ENCODE peak calls at places on chromosomes 6 and 20, in seven cellular contexts. W is A549, J is HepG2, D is GM12878, L is K562, C is SK-N-SH, H is H1. Q is an unnamed sample.

GRCh38 chr6:150636808-150637207 is 37.1 kb downstream of the PLEKHG1 start:
- DNase-seq in W (no peak), J (no peak), D (peak; percentile 62), L (no peak), C (no peak), H (no peak), Q (no peak)

GRCh38 chr20:45367126-45367525 is 4.2 kb downstream of the SYS1 start:
- DNase-seq in W (no peak), J (no peak), D (no peak), L (no peak), C (no peak), H (no peak), Q (no peak)

GRCh38 chr6:71205336-71205956 is 83.2 kb upstream of the OGFRL1 start:
- DNase-seq in W (no peak), J (no peak), D (no peak), L (no peak), C (no peak), H (no peak), Q (peak; percentile 51)

GRCh38 chr20:32404017-32404416 is 45.9 kb downstream of the ASXL1 start:
- DNase-seq in W (no peak), J (no peak), D (no peak), L (no peak), C (no peak), H (no peak), Q (no peak)

GRCh38 chr20:35702051-35702823 is 3.0 kb downstream of the ROMO1 start:
- DNase-seq in W (no peak), J (no peak), D (no peak), L (no peak), C (no peak), H (no peak), Q (peak; percentile 79)

GRCh38 chr6:158160932-158161539 is 7.0 kb downstream of the SERAC1 start:
- DNase-seq in W (no peak), J (no peak), D (no peak), L (no peak), C (no peak), H (no peak), Q (peak; percentile 73)

GRCh38 chr20:5863040-5863811 is 87.1 kb downstream of the TRMT6 start:
- DNase-seq in W (no peak), J (no peak), D (no peak), L (no peak), C (no peak), H (no peak), Q (peak; percentile 72)

GRCh38 chr20:53282217-53282955 is 310.2 kb downstream of the TSHZ2 start:
- DNase-seq in W (no peak), J (no peak), D (no peak), L (no peak), C (no peak), H (no peak), Q (no peak)

GRCh38 chr6:30350519-30350918 is 5.6 kb downstream of the RPP21 start:
- DNase-seq in W (no peak), J (no peak), D (no peak), L (no peak), C (no peak), H (no peak), Q (no peak)

GRCh38 chr6:163797313-163797712 is 382.8 kb downstream of the QKI start:
- DNase-seq in W (no peak), J (no peak), D (no peak), L (no peak), C (no peak), H (no peak), Q (no peak)
- TF ChIP-seq RFX5 in W (no peak), J (no peak), D (no peak), L (no peak), C (no peak), H (no peak), Q (no peak)

DNA sequence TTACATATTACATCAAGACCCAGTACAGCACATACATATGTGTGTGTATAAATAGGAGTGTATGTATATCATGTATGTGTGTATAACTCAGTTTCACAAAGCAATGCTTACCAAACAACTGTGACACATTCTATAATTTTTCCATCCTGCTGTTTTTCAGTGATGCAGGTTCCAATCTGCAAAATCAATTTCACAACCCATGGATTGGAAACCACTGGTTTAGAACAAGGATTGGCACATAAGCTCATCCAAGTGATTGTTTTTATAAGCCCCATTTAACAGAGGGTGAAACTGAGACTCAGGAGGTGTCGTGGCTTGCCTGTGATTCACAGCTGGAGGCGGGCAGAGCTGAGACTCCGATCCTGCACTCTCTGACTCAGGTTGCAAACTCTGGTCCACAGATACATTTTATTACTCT is 158.2 kb downstream of the ZMYND8 start:
- DNase-seq in W (no peak), J (no peak), D (peak; percentile 27), L (no peak), C (no peak), H (no peak), Q (peak; percentile 34)
- TF ChIP-seq RFX5 in W (no peak), J (no peak), D (no peak), L (no peak), C (no peak), H (no peak), Q (no peak)

DNA sequence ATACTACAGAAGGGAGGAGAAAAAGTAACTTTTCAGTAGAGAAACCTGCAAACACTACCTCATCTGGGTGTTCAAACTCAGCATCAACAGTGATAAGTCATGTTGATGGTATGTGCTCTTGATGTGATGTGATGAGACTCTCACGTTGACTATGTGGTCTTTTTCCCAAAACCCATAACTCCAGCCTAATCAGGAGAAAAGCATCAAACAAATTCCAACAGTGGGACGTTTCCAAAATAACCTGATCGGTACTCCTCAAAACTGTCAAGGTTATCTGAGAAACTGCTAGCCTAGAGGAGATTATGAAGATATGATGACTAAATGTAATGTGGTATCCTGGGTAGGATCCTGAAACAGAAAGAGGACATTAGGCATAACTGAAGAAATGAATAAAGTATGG is 41.9 kb upstream of the TAB2 start:
- DNase-seq in W (no peak), J (no peak), D (no peak), L (no peak), C (no peak), H (no peak), Q (no peak)
- TF ChIP-seq RFX5 in W (no peak), J (no peak), D (no peak), L (no peak), C (no peak), H (no peak), Q (no peak)

DNA sequence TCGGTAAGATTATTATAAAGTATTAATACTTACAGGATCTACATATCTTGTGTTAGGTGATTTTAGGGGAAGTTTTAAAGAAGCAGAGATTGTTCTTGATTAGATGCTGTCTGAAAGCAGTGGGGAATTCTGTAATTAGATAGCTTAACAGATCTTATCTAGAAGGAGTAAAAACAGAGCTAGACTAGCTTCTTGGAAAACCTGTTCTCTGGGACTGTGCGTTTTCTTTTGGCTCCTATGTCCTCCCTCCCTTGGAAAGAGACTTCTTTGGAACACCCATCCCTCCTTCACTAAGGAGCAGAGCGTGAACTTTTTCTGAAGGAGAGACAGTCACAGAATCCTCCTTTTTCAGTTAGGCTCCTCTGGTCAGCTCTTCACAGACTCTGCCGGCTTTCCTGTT is 83.5 kb upstream of the ZNF184 start:
- DNase-seq in W (no peak), J (no peak), D (no peak), L (no peak), C (no peak), H (no peak), Q (no peak)
- TF ChIP-seq RFX5 in W (no peak), J (no peak), D (no peak), L (no peak), C (no peak), H (no peak), Q (no peak)

GRCh38 chr20:21437248-21437647 is 39.9 kb upstream of the NKX2-4 start:
- DNase-seq in W (no peak), J (no peak), D (no peak), L (no peak), C (no peak), H (no peak), Q (no peak)

GRCh38 chr20:21433329-21433890 is 36.1 kb upstream of the NKX2-4 start:
- DNase-seq in W (no peak), J (no peak), D (no peak), L (no peak), C (no peak), H (no peak), Q (peak; percentile 31)

GRCh38 chr20:21436186-21436585 is 38.9 kb upstream of the NKX2-4 start:
- DNase-seq in W (peak; percentile 25), J (peak; percentile 13), D (no peak), L (no peak), C (no peak), H (no peak), Q (peak; percentile 72)

GRCh38 chr20:21437816-21438215 is 40.5 kb upstream of the NKX2-4 start:
- DNase-seq in W (no peak), J (no peak), D (no peak), L (no peak), C (no peak), H (no peak), Q (no peak)

DNA sequence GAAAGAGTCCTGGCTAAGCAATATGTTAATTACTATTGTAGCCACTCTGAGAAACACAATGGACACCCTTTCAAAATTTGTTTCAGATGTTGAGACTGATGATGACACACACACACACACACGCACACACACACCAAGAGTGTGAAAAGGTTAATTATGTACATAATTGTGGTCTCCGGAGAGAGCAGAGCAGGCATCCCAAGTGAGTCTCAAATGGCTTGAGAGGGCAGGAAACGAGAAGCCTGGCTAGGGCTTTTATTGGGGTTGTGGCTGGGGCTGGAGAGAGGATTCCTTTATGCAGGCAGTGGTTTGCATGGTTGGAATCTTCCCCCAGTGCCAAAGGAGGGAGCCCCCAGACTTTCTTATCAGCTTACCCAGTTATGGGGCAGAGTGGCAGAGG is 38.2 kb upstream of the NKX2-4 start:
- DNase-seq in W (no peak), J (no peak), D (no peak), L (no peak), C (no peak), H (no peak), Q (no peak)
- TF ChIP-seq RFX5 in W (no peak), J (no peak), D (no peak), L (no peak), C (no peak), H (no peak), Q (no peak)

DNA sequence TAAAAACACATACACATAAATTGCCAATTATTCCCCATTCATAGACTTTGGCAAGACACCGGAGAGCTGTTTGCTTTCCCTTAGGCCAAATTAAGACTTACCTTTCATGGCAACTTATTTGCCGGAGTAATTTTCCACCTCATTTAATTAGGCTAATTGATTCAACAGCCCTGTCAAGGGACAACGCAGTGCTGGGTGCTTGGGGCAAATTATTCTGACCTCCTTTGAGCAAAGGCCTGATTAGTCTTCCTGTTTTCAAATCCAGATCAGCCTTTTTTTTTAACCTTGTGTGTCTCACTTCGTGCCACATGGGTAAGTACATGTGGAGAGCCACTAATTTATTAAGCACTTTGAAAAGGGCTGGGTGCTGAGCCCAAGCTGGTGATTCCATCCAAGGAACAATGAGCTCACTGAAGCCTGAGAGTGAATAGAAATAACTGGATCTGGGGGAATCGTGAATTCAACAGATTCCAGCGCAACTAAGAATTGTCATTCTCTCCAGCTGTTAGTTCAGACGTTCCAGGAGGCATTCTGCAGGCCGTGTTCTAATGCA is 229.3 kb downstream of the CLIC5 start:
- DNase-seq in W (no peak), J (no peak), D (no peak), L (no peak), C (no peak), H (no peak), Q (no peak)
- TF ChIP-seq RFX5 in W (no peak), J (no peak), D (no peak), L (no peak), C (no peak), H (no peak), Q (no peak)

Q was measured in IMR-90.